ENCODE peak calls at places on chromosomes 7 and 10, in five cellular contexts. One of them, this sample, is unnamed.

GRCh38 chr10:58937423-58937822 is 239.0 kb upstream of the PHYHIPL start:
- DNase-seq in lower lobe of right lung: no peak
- DNase-seq in right lobe of liver: no peak
- DNase-seq in WERI-Rb-1: no peak
- DNase-seq in left ventricle myocardium inferior: peak; percentile 25
- DNase-seq in this sample: no peak

GRCh38 chr7:144011458-144012230 is 11.5 kb downstream of the OR6B1 start:
- DNase-seq in left ventricle myocardium inferior: no peak
- DNase-seq in lower lobe of right lung: no peak
- DNase-seq in WERI-Rb-1: no peak
- DNase-seq in right lobe of liver: no peak
- DNase-seq in this sample: peak; percentile 63

GRCh38 chr7:129437190-129437589 is 3.0 kb downstream of the STRIP2 start:
- DNase-seq in lower lobe of right lung: no peak
- DNase-seq in left ventricle myocardium inferior: no peak
- DNase-seq in WERI-Rb-1: no peak
- DNase-seq in right lobe of liver: no peak
- DNase-seq in this sample: no peak

GRCh38 chr10:3465406-3465891 is 292.9 kb upstream of the PITRM1 start:
- DNase-seq in lower lobe of right lung: no peak
- DNase-seq in right lobe of liver: peak; percentile 48
- DNase-seq in left ventricle myocardium inferior: no peak
- DNase-seq in WERI-Rb-1: no peak
- DNase-seq in this sample: peak; percentile 22

GRCh38 chr7:93044147-93044810 is 73.5 kb downstream of the SAMD9 start:
- DNase-seq in lower lobe of right lung: no peak
- DNase-seq in left ventricle myocardium inferior: no peak
- DNase-seq in right lobe of liver: no peak
- DNase-seq in WERI-Rb-1: no peak
- DNase-seq in this sample: peak; percentile 48

GRCh38 chr7:159108491-159108890 is 36.2 kb downstream of the VIPR2 start:
- DNase-seq in right lobe of liver: no peak
- DNase-seq in lower lobe of right lung: peak; percentile 14
- DNase-seq in WERI-Rb-1: no peak
- DNase-seq in left ventricle myocardium inferior: no peak
- DNase-seq in this sample: no peak

GRCh38 chr10:120336910-120337540 is 120.0 kb upstream of the PLPP4 start:
- DNase-seq in left ventricle myocardium inferior: no peak
- DNase-seq in right lobe of liver: peak; percentile 36
- DNase-seq in WERI-Rb-1: peak; percentile 63
- DNase-seq in lower lobe of right lung: peak; percentile 49
- DNase-seq in this sample: peak; percentile 71

GRCh38 chr10:3111626-3112220 is 44.4 kb downstream of the PFKP start:
- DNase-seq in WERI-Rb-1: no peak
- DNase-seq in lower lobe of right lung: no peak
- DNase-seq in right lobe of liver: peak; percentile 76
- DNase-seq in left ventricle myocardium inferior: peak; percentile 72
- DNase-seq in this sample: peak; percentile 70

GRCh38 chr7:139618482-139619366 is 95.2 kb downstream of the CLEC2L start:
- DNase-seq in WERI-Rb-1: peak; percentile 38
- DNase-seq in left ventricle myocardium inferior: no peak
- DNase-seq in lower lobe of right lung: no peak
- DNase-seq in right lobe of liver: peak; percentile 53
- DNase-seq in this sample: peak; percentile 56

GRCh38 chr7:16067695-16068094 is 353.6 kb downstream of the CRPPA start:
- DNase-seq in lower lobe of right lung: no peak
- DNase-seq in left ventricle myocardium inferior: no peak
- DNase-seq in WERI-Rb-1: no peak
- DNase-seq in right lobe of liver: no peak
- DNase-seq in this sample: no peak

GRCh38 chr10:17001961-17002749 is 127.5 kb downstream of the CUBN start:
- DNase-seq in left ventricle myocardium inferior: peak; percentile 38
- DNase-seq in WERI-Rb-1: no peak
- DNase-seq in right lobe of liver: no peak
- DNase-seq in lower lobe of right lung: no peak
- DNase-seq in this sample: peak; percentile 99

GRCh38 chr7:52154382-52154781 is 837.8 kb upstream of the COBL start:
- DNase-seq in right lobe of liver: no peak
- DNase-seq in lower lobe of right lung: no peak
- DNase-seq in left ventricle myocardium inferior: no peak
- DNase-seq in WERI-Rb-1: no peak
- DNase-seq in this sample: no peak
- TF ChIP-seq CTCF in right lobe of liver: no peak
- TF ChIP-seq CTCF in lower lobe of right lung: no peak
- TF ChIP-seq CTCF in left ventricle myocardium inferior: no peak
- TF ChIP-seq CTCF in WERI-Rb-1: peak; percentile 30
- TF ChIP-seq CTCF in this sample: no peak

DNA sequence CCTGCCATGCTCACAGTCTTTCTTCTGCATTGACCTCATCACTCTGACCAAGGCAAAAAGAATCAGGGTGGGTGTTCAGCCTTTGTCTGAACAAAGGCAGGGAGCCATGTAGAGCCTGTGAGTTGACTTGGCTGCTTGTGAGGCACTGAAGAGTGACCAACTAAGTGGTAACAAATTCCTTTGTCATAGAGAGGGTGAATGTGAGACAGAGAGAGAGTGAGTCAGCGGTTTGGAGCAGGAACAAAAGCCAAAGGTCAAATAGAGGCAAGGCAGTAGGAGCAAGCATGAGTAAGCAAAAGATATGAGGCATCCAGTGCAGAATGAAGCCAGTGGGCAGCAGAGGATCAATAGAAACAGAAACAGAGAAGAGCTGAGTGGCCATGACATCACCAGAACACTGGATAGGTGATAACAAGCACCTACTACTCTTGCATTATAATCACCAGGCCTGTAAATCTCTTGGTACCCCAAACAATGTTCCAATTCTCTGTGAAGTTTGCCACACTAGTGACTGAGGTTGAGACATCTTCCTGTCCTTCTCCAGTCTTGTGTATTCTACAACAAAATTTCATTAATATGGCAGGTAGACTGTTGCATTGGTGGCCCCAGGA is 116.2 kb upstream of the LAMB4 start:
- DNase-seq in WERI-Rb-1: no peak
- DNase-seq in right lobe of liver: no peak
- DNase-seq in left ventricle myocardium inferior: no peak
- DNase-seq in lower lobe of right lung: no peak
- DNase-seq in this sample: peak; percentile 83
- H3K4me3 ChIP-seq in WERI-Rb-1: no peak overlapping the region
- H3K4me3 ChIP-seq in right lobe of liver: no peak overlapping the region
- H3K4me3 ChIP-seq in left ventricle myocardium inferior: no peak overlapping the region
- H3K4me3 ChIP-seq in lower lobe of right lung: no peak overlapping the region
- H3K4me3 ChIP-seq in this sample: no peak overlapping the region

DNA sequence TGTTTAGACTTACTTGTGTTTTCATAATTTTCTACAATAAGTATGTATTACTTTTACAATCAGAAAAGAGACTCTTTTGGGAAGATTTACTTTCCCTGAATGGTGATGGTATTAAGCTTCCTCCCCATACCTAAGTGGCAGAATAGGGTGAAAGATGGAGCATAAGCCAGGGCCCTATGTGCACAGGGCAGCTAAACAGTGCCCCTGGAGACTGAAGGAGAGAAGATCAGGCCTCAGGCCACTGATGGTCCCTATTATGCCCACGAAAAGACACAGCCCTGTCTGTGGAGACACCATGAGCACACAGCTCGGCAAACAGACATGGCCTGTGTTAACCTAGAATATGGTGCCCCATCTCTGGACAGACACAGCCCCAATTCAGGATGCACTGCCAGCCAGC is 139.4 kb downstream of the OAT start:
- DNase-seq in left ventricle myocardium inferior: no peak
- DNase-seq in WERI-Rb-1: no peak
- DNase-seq in right lobe of liver: no peak
- DNase-seq in lower lobe of right lung: no peak
- DNase-seq in this sample: no peak
- TF ChIP-seq CTCF in left ventricle myocardium inferior: no peak
- TF ChIP-seq CTCF in WERI-Rb-1: peak; percentile 25
- TF ChIP-seq CTCF in right lobe of liver: no peak
- TF ChIP-seq CTCF in lower lobe of right lung: no peak
- TF ChIP-seq CTCF in this sample: no peak

GRCh38 chr10:78250313-78251040 is 216.8 kb downstream of the RPS24 start:
- DNase-seq in lower lobe of right lung: no peak
- DNase-seq in right lobe of liver: no peak
- DNase-seq in left ventricle myocardium inferior: no peak
- DNase-seq in WERI-Rb-1: no peak
- DNase-seq in this sample: no peak

GRCh38 chr10:78251041-78251434 is 217.4 kb downstream of the RPS24 start:
- DNase-seq in WERI-Rb-1: no peak
- DNase-seq in left ventricle myocardium inferior: no peak
- DNase-seq in right lobe of liver: no peak
- DNase-seq in lower lobe of right lung: no peak
- DNase-seq in this sample: no peak

GRCh38 chr10:78247821-78248220 is 214.2 kb downstream of the RPS24 start:
- DNase-seq in WERI-Rb-1: no peak
- DNase-seq in lower lobe of right lung: no peak
- DNase-seq in right lobe of liver: no peak
- DNase-seq in left ventricle myocardium inferior: no peak
- DNase-seq in this sample: no peak

GRCh38 chr10:78249690-78250089 is 216.0 kb downstream of the RPS24 start:
- DNase-seq in right lobe of liver: no peak
- DNase-seq in lower lobe of right lung: no peak
- DNase-seq in left ventricle myocardium inferior: no peak
- DNase-seq in WERI-Rb-1: no peak
- DNase-seq in this sample: no peak

DNA sequence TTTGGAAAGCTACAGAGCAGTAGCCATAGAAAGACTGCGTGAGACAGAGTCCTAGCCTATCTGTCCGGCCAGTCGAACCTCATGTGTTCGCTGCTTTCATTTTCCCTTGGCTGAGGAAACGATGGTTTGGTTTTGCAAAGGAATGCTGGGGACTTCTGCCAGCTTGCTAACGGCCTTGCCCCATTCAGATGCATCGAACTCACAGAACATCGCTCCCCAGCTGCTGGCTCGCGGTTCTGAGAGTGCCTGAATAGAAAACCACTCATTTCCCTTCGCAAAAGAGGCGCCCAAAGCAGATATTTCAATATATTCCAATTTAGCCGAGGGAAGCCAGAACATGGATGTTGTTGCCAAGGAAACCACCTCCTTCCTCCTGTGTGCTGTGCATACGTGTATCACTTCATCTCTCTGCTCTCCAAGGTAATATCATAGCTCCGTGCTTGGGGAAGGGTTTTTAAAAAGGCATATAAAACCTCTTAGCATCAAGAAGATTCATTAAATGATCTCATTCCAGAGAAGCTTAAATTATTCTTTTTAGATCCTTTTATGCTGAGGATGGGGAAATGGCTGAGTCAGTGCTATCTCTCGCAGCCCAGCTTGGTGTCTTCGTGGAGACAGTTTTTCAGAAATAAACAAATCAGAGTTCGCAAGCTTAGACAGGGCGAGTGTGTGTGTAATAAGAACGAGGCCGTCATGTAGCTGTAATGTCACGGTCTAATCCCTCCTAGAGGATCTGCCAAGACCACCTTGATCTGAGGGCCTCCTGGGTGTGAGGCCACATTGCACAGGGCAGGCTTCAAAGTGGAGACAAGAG is 215.2 kb downstream of the RPS24 start:
- DNase-seq in left ventricle myocardium inferior: no peak
- DNase-seq in lower lobe of right lung: no peak
- DNase-seq in WERI-Rb-1: no peak
- DNase-seq in right lobe of liver: no peak
- DNase-seq in this sample: peak; percentile 46
- H3K4me3 ChIP-seq in left ventricle myocardium inferior: no peak overlapping the region
- H3K4me3 ChIP-seq in lower lobe of right lung: no peak overlapping the region
- H3K4me3 ChIP-seq in WERI-Rb-1: no peak overlapping the region
- H3K4me3 ChIP-seq in right lobe of liver: no peak overlapping the region
- H3K4me3 ChIP-seq in this sample: no peak overlapping the region

GRCh38 chr7:151631968-151632749 is 112.5 kb upstream of the RHEB start:
- DNase-seq in lower lobe of right lung: peak; percentile 92
- DNase-seq in left ventricle myocardium inferior: peak; percentile 84
- DNase-seq in right lobe of liver: peak; percentile 89
- DNase-seq in WERI-Rb-1: peak; percentile 78
- DNase-seq in this sample: peak; percentile 85
- TF ChIP-seq CTCF in lower lobe of right lung: no peak
- TF ChIP-seq CTCF in left ventricle myocardium inferior: peak; percentile 44
- TF ChIP-seq CTCF in right lobe of liver: peak; percentile 17
- TF ChIP-seq CTCF in WERI-Rb-1: peak; percentile 42
- TF ChIP-seq CTCF in this sample: no peak

DNA sequence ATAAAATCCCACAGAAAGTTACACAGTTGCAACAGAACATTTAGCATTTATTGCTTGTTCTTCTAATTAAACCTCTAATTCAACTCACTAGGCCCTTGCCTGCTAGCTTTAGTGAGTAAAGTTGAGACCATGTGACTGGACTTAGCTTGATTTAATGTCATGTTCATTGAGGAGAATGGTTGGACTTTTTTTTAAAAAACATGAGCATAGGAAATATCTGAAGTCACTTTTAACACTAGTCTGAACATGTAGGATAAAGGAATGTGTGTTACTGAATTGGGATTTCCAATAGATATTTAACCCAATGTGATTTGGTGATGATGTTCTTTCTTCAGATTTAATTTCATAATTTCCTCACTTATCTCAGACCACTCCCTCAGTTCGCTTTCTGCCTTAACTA is 24.6 kb upstream of the GLCCI1 start:
- DNase-seq in right lobe of liver: no peak
- DNase-seq in WERI-Rb-1: no peak
- DNase-seq in left ventricle myocardium inferior: no peak
- DNase-seq in lower lobe of right lung: no peak
- DNase-seq in this sample: no peak
- H3K4me3 ChIP-seq in right lobe of liver: no peak overlapping the region
- H3K4me3 ChIP-seq in WERI-Rb-1: no peak overlapping the region
- H3K4me3 ChIP-seq in left ventricle myocardium inferior: no peak overlapping the region
- H3K4me3 ChIP-seq in lower lobe of right lung: no peak overlapping the region
- H3K4me3 ChIP-seq in this sample: no peak overlapping the region

GRCh38 chr10:99365311-99365710 is 36.2 kb downstream of the CNNM1 start:
- DNase-seq in WERI-Rb-1: no peak
- DNase-seq in right lobe of liver: no peak
- DNase-seq in lower lobe of right lung: no peak
- DNase-seq in left ventricle myocardium inferior: no peak
- DNase-seq in this sample: no peak

GRCh38 chr10:99364125-99364524 is 35.0 kb downstream of the CNNM1 start:
- DNase-seq in WERI-Rb-1: no peak
- DNase-seq in lower lobe of right lung: no peak
- DNase-seq in right lobe of liver: no peak
- DNase-seq in left ventricle myocardium inferior: no peak
- DNase-seq in this sample: no peak

GRCh38 chr10:99357691-99358090 is 28.5 kb downstream of the CNNM1 start:
- DNase-seq in WERI-Rb-1: no peak
- DNase-seq in left ventricle myocardium inferior: no peak
- DNase-seq in right lobe of liver: no peak
- DNase-seq in lower lobe of right lung: no peak
- DNase-seq in this sample: no peak

GRCh38 chr10:99358101-99358500 is 28.9 kb downstream of the CNNM1 start:
- DNase-seq in right lobe of liver: no peak
- DNase-seq in WERI-Rb-1: no peak
- DNase-seq in left ventricle myocardium inferior: no peak
- DNase-seq in lower lobe of right lung: no peak
- DNase-seq in this sample: no peak

DNA sequence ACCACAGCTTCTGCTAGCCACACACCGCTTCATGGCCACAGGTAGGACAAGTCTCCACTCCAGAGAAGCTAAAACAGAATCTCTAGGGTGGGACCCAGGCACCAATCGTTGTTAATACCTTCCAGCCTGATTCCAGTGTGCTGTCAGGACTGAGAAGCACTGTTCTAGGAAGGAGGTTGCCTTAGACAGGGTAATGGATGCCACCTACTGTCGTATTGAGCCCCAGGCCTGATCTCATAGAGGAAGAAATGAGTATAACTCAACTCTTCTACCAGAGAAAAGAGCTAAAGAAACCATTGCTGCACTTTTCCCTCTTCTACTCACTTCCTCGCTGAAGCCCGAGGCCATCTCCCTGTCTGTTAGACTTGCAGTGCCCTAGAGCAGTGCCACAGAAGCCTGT is 31.8 kb downstream of the CNNM1 start:
- DNase-seq in left ventricle myocardium inferior: no peak
- DNase-seq in WERI-Rb-1: no peak
- DNase-seq in right lobe of liver: no peak
- DNase-seq in lower lobe of right lung: no peak
- DNase-seq in this sample: no peak
- TF ChIP-seq CTCF in left ventricle myocardium inferior: no peak
- TF ChIP-seq CTCF in WERI-Rb-1: no peak
- TF ChIP-seq CTCF in right lobe of liver: no peak
- TF ChIP-seq CTCF in lower lobe of right lung: no peak
- TF ChIP-seq CTCF in this sample: no peak